ENCODE peak calls at places on chromosomes 5 and 9, in five cellular contexts. V is GM12878, H is HepG2, B is HCT116, F is SK-N-SH. J is an unnamed sample.
A peak's percentile ranks its signal among the peaks of the same experiment; 100 is the strongest.

GRCh38 chr9:36207546-36208012 is 16.9 kb downstream of the CLTA start:
- DNase-seq in V (no peak), H (peak; percentile 53), B (no peak), F (no peak), J (peak; percentile 21)

GRCh38 chr5:118220491-118220890 is 767.9 kb downstream of the DTWD2 start:
- DNase-seq in V (no peak), H (no peak), B (no peak), F (no peak), J (no peak)

GRCh38 chr5:103272377-103272776 is 13.8 kb downstream of the MACIR start:
- DNase-seq in V (no peak), H (no peak), B (no peak), F (no peak), J (no peak)

GRCh38 chr5:129172561-129172960 is 78.0 kb downstream of the ISOC1 start:
- DNase-seq in V (no peak), H (no peak), B (peak; percentile 12), F (peak; percentile 11), J (no peak)

GRCh38 chr9:88994820-88995180 is 3.5 kb downstream of the S1PR3 start:
- DNase-seq in V (no peak), H (no peak), B (no peak), F (no peak), J (no peak)

GRCh38 chr5:25090818-25091217 is 446.0 kb upstream of the CDH10 start:
- DNase-seq in V (no peak), H (no peak), B (no peak), F (no peak), J (no peak)

GRCh38 chr5:178477224-178478201 is 112.7 kb downstream of the COL23A1 start:
- DNase-seq in V (no peak), H (no peak), B (no peak), F (no peak), J (no peak)

GRCh38 chr9:100206899-100207298 is 107.9 kb downstream of the INVS start:
- DNase-seq in V (no peak), H (no peak), B (no peak), F (no peak), J (no peak)

GRCh38 chr9:99559776-99560175 is 261.9 kb upstream of the NR4A3 start:
- DNase-seq in V (no peak), H (no peak), B (no peak), F (no peak), J (no peak)

GRCh38 chr5:128513816-128514215 is 24.2 kb downstream of the FBN2 start:
- DNase-seq in V (no peak), H (no peak), B (no peak), F (no peak), J (no peak)

GRCh38 chr5:149039501-149039900 is 23.4 kb downstream of the SH3TC2 start:
- DNase-seq in V (no peak), H (no peak), B (no peak), F (no peak), J (no peak)

GRCh38 chr9:19160085-19160484 is 32.8 kb upstream of the PLIN2 start:
- DNase-seq in V (no peak), H (no peak), B (no peak), F (no peak), J (peak; percentile 31)

GRCh38 chr9:19162026-19162366 is 34.7 kb upstream of the PLIN2 start:
- DNase-seq in V (no peak), H (no peak), B (no peak), F (no peak), J (no peak)

GRCh38 chr9:19161257-19162025 is 34.1 kb upstream of the PLIN2 start:
- DNase-seq in V (peak; percentile 74), H (peak; percentile 100), B (peak; percentile 76), F (no peak), J (peak; percentile 77)

DNA sequence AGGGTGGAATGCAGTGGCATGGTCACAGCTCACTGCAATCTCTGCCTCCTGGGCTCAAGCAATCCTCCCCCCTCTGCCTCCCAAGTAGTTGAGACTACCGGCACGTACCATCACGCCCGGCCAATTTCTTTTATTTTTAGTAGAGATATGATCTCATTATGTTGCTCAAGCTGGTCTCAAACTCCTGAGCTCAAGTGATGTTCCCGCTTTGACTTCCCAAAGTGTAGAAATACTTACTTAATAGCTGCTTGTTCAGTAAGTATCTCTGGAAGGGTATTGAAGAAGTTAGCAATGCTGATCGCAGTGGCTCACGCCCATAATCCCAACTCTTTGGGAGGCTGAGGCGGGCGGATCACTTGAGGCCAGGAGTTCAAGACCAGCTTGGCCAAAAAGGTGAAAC is 35.7 kb upstream of the PLIN2 start:
- DNase-seq in V (no peak), H (no peak), B (no peak), F (no peak), J (no peak)
- TF ChIP-seq ZBTB33 in V (no peak), H (no peak), B (no peak), F (no peak), J (no peak)

GRCh38 chr5:38724301-38725030 is 121.3 kb upstream of the OSMR start:
- DNase-seq in V (no peak), H (no peak), B (no peak), F (no peak), J (no peak)
- TF ChIP-seq ZBTB33 in V (no peak), H (no peak), B (no peak), F (no peak), J (no peak)

GRCh38 chr5:94558028-94558427 is 60.4 kb downstream of the KIAA0825 start:
- DNase-seq in V (no peak), H (no peak), B (no peak), F (no peak), J (no peak)

GRCh38 chr5:94564812-94565211 is 53.6 kb downstream of the KIAA0825 start:
- DNase-seq in V (no peak), H (no peak), B (no peak), F (no peak), J (no peak)

DNA sequence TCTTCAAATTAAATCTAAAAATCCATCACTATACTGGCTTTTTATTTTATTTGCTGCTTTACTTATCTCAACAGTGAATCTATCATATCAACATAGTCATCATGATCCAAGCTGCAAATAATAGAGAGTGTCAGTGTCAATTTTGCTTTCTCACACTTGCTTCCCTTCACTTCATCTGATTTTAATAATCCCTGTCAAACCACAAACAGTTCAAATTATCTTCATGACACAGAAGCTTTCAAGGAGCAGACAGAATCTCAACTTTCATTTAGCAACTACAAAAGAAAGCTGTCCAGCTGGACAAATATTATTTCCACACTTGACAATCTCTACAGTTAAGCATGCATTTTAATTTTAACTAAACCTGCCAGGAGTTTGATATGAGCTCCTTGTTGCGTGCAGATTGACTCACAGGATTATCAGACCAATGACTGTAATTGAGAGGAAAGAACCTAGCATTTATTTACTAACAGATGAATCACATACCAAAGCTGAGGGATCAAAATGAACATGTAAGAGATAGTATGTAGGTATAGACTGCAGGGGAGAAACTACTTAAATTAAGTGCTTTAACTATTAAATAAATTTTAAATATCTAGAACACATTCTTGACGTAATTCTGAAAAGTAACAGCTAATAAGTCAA is 56.0 kb downstream of the KIAA0825 start:
- DNase-seq in V (no peak), H (no peak), B (no peak), F (no peak), J (no peak)
- TF ChIP-seq ZBTB33 in V (no peak), H (no peak), B (no peak), F (no peak), J (no peak)

GRCh38 chr9:6382681-6383080 is 30.3 kb upstream of the UHRF2 start:
- DNase-seq in V (no peak), H (no peak), B (no peak), F (no peak), J (no peak)
- TF ChIP-seq ZBTB33 in V (no peak), H (no peak), B (no peak), F (no peak), J (no peak)

DNA sequence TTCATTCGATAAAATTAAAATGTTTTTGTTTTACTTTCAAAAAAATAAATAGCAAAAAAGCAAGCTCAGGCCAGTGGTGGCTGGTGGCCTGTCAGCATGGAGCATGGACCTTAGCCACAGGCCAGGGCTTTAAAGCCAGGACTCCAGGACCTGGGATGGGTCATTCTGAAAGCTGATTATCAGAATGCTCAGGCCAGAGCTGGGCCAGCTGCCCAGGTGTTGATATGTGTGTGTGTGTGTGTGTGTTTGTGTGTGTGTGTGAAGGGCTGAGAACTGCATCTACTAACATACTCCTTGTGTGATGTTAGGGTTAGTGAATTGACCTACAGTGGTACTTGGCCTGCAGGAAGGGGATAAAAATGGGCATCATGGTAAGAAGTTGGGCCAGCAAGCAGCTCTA is 21.5 kb downstream of the PALM2AKAP2 start:
- DNase-seq in V (no peak), H (no peak), B (no peak), F (no peak), J (no peak)
- TF ChIP-seq ZBTB33 in V (no peak), H (no peak), B (no peak), F (no peak), J (no peak)

J was measured in K562.